ENCODE peak calls at places on chromosomes 3 and 15, in six cellular contexts. Q is MG63, K is hypothalamus, T is C1 segment of cervical spinal cord, E is NCI-H2081, A is HT1080. L is an unnamed sample.

GRCh38 chr15:88834211-88834812 is 31.1 kb downstream of the ACAN start:
- DNase-seq in T (peak), A (peak), E (no peak), Q (no peak), K (peak), L (peak)

GRCh38 chr15:48974865-48975264 is 11.1 kb upstream of the SHC4 start:
- DNase-seq in E (no peak), A (no peak), Q (no peak), K (peak), T (peak), L (no peak)

GRCh38 chr3:64289622-64290021 is 64.4 kb upstream of the PRICKLE2 start:
- DNase-seq in Q (no peak), T (no peak), E (no peak), K (no peak), A (no peak), L (no peak)

GRCh38 chr15:72236381-72237285 is 5.6 kb upstream of the PKM start:
- DNase-seq in T (no peak), Q (no peak), K (no peak), A (no peak), E (no peak), L (no peak)

GRCh38 chr3:86938706-86939105 is 52.2 kb downstream of the VGLL3 start:
- DNase-seq in Q (no peak), A (no peak), T (no peak), K (no peak), E (no peak), L (no peak)

GRCh38 chr3:8845641-8846040 is 76.2 kb upstream of the OXTR start:
- DNase-seq in Q (no peak), K (no peak), E (no peak), T (no peak), A (peak), L (no peak)

GRCh38 chr15:74826372-74826819 is at the start of gene CPLX3:
- DNase-seq in K (peak), E (no peak), Q (no peak), A (no peak), T (no peak), L (no peak)

GRCh38 chr15:58742424-58743160 is 6.9 kb downstream of the ADAM10 start:
- DNase-seq in E (no peak), Q (no peak), A (peak), K (no peak), T (no peak), L (no peak)

GRCh38 chr3:147618636-147619035 is 209.5 kb downstream of the ZIC1 start:
- DNase-seq in Q (peak), K (no peak), A (no peak), E (no peak), T (no peak), L (no peak)

GRCh38 chr3:10783360-10784346 is 32.4 kb upstream of the SLC6A11 start:
- DNase-seq in E (peak), Q (no peak), K (peak), A (peak), T (no peak), L (no peak)

GRCh38 chr15:49082960-49083359 is 36.7 kb upstream of the SECISBP2L start:
- DNase-seq in K (no peak), Q (no peak), T (no peak), E (no peak), A (no peak), L (no peak)

GRCh38 chr3:57803647-57804081 is 47.6 kb downstream of the SLMAP start:
- DNase-seq in K (no peak), Q (peak), E (no peak), T (no peak), A (peak), L (no peak)

GRCh38 chr3:134381048-134381447 is 6.8 kb upstream of the AMOTL2 start:
- DNase-seq in K (no peak), T (no peak), A (no peak), Q (no peak), E (no peak), L (no peak)

GRCh38 chr3:44981220-44981619 is 5.2 kb downstream of the EXOSC7 start:
- DNase-seq in E (no peak), Q (no peak), K (no peak), T (no peak), A (no peak), L (no peak)

GRCh38 chr15:57921371-57921770 is 144.1 kb downstream of the ALDH1A2 start:
- DNase-seq in T (no peak), K (no peak), A (no peak), Q (no peak), E (no peak), L (no peak)

GRCh38 chr15:95448531-95449210 is 881.8 kb upstream of the NR2F2 start:
- DNase-seq in A (peak), Q (peak), T (no peak), E (no peak), K (no peak), L (no peak)

GRCh38 chr3:69197922-69198540 is 75.6 kb upstream of the LMOD3 start:
- DNase-seq in E (no peak), K (no peak), A (no peak), Q (no peak), T (no peak), L (peak)

GRCh38 chr3:43497905-43498365 is 123.9 kb downstream of the ANO10 start:
- DNase-seq in T (no peak), A (peak), E (no peak), Q (no peak), K (no peak), L (no peak)

GRCh38 chr3:9216736-9217135 is 32.7 kb downstream of the SRGAP3 start:
- DNase-seq in K (no peak), E (no peak), Q (peak), T (no peak), A (no peak), L (no peak)

GRCh38 chr15:59191855-59192237 is 14.8 kb upstream of the LDHAL6B start:
- DNase-seq in E (no peak), Q (peak), K (no peak), T (no peak), A (peak), L (no peak)

GRCh38 chr3:46359748-46360509 is 6.0 kb downstream of the CCR2 start:
- DNase-seq in Q (peak), T (peak), A (no peak), K (no peak), E (peak), L (no peak)

GRCh38 chr3:169420429-169420828 is 243.1 kb downstream of the MECOM start:
- DNase-seq in E (no peak), T (no peak), K (no peak), Q (no peak), A (peak), L (no peak)

GRCh38 chr3:8641472-8641871 is 3.1 kb downstream of the SSUH2 start:
- DNase-seq in Q (no peak), E (no peak), A (no peak), T (no peak), K (no peak), L (no peak)

GRCh38 chr3:119177321-119177720 is 3.9 kb downstream of the UPK1B start:
- DNase-seq in T (no peak), K (no peak), Q (no peak), E (no peak), A (no peak), L (no peak)

GRCh38 chr3:141393151-141394076 is 25.1 kb downstream of the ZBTB38 start:
- DNase-seq in A (no peak), K (peak), E (peak), T (no peak), Q (no peak), L (no peak)

GRCh38 chr3:173750095-173750494 is 352.6 kb downstream of the NLGN1 start:
- DNase-seq in E (no peak), K (no peak), A (no peak), T (no peak), Q (no peak), L (no peak)

GRCh38 chr15:38555686-38556334 is 8.8 kb downstream of the RASGRP1 start:
- DNase-seq in E (no peak), A (no peak), Q (no peak), T (no peak), K (no peak), L (no peak)

GRCh38 chr3:190548031-190548656 is 34.3 kb downstream of the IL1RAP start:
- DNase-seq in T (no peak), A (no peak), K (no peak), Q (no peak), E (no peak), L (no peak)

GRCh38 chr3:183449391-183449790 is 21.0 kb upstream of the MCF2L2 start:
- DNase-seq in T (no peak), A (peak), Q (no peak), E (no peak), K (no peak), L (no peak)

GRCh38 chr3:151171145-151171544 is 31.9 kb downstream of the GPR171 start:
- DNase-seq in K (no peak), E (no peak), Q (no peak), T (no peak), A (peak), L (peak)

GRCh38 chr3:55198554-55198953 is 270.7 kb upstream of the LRTM1 start:
- DNase-seq in Q (peak), K (no peak), T (no peak), E (no peak), A (peak), L (no peak)

GRCh38 chr3:182027366-182027765 is 315.6 kb downstream of the SOX2 start:
- DNase-seq in E (no peak), T (no peak), A (peak), K (no peak), Q (no peak), L (no peak)

GRCh38 chr15:64686130-64686735 is 89.2 kb downstream of the RBPMS2 start:
- DNase-seq in K (no peak), A (peak), T (no peak), Q (no peak), E (peak), L (no peak)

GRCh38 chr15:69740684-69741083 is 288.1 kb downstream of the RPLP1 start:
- DNase-seq in T (no peak), A (no peak), Q (no peak), K (no peak), E (no peak), L (no peak)

GRCh38 chr15:80925597-80926059 is 64.0 kb downstream of the MESD start:
- DNase-seq in Q (peak), K (no peak), A (peak), T (no peak), E (no peak), L (no peak)

GRCh38 chr3:195129644-195130492 is 141.1 kb downstream of the XXYLT1 start:
- DNase-seq in Q (no peak), E (no peak), T (no peak), K (no peak), A (no peak), L (no peak)

GRCh38 chr3:134852893-134853351 is 57.9 kb downstream of the EPHB1 start:
- DNase-seq in Q (no peak), E (no peak), T (no peak), A (no peak), K (no peak), L (peak)

GRCh38 chr3:124078978-124079911 is 87.3 kb upstream of the ROPN1 start:
- DNase-seq in E (peak), T (no peak), Q (no peak), A (peak), K (peak), L (no peak)

GRCh38 chr15:31811641-31812040 is 218.7 kb upstream of the CHRNA7 start:
- DNase-seq in Q (no peak), A (no peak), T (peak), E (no peak), K (peak), L (no peak)

GRCh38 chr3:136621628-136622027 is 130.6 kb downstream of the STAG1 start:
- DNase-seq in A (no peak), K (no peak), Q (no peak), T (no peak), E (no peak), L (no peak)

L was measured in Peyer's patch.